ENCODE peak calls at places on chromosomes 5 and 9, in eight cellular contexts. K is RPMI7951, U is ACHN, F is hypothalamus, I is tibial nerve, V is GM23338, C is GDM1, D is left colon. Z is an unnamed sample.

GRCh38 chr5:923473-923873 is 30.8 kb downstream of the TRIP13 start:
- DNase-seq in K (peak; percentile 73), U (peak; percentile 66), F (peak; percentile 40), I (peak; percentile 55), V (peak; percentile 93), C (peak; percentile 10), D (peak; percentile 71), Z (peak; percentile 72)

GRCh38 chr5:17365756-17366155 is 132.3 kb upstream of the TAF11L2 start:
- DNase-seq in K (peak; percentile 39), U (no peak), F (no peak), I (no peak), V (no peak), C (no peak), D (no peak), Z (no peak)

GRCh38 chr9:118734696-118735095 is 634.5 kb downstream of the BRINP1 start:
- DNase-seq in K (no peak), U (no peak), F (no peak), I (no peak), V (no peak), C (no peak), D (no peak), Z (no peak)

GRCh38 chr5:151107738-151108520 is 27.1 kb upstream of the TNIP1 start:
- DNase-seq in K (no peak), U (no peak), F (no peak), I (no peak), V (no peak), C (no peak), D (peak; percentile 83), Z (peak; percentile 86)

GRCh38 chr5:155136451-155136850 is 122.9 kb downstream of the KIF4B start:
- DNase-seq in K (no peak), U (no peak), F (no peak), I (no peak), V (no peak), C (no peak), D (no peak), Z (no peak)

GRCh38 chr9:104069288-104069687 is 24.8 kb upstream of the SMC2 start:
- DNase-seq in K (no peak), U (no peak), F (no peak), I (no peak), V (no peak), C (no peak), D (no peak), Z (no peak)

GRCh38 chr5:86768699-86769202 is 151.0 kb downstream of the COX7C start:
- DNase-seq in K (no peak), U (no peak), F (no peak), I (no peak), V (peak; percentile 27), C (no peak), D (no peak), Z (no peak)

GRCh38 chr9:87193925-87194380 is 246.6 kb upstream of the GAS1 start:
- DNase-seq in K (peak; percentile 73), U (no peak), F (no peak), I (no peak), V (peak; percentile 33), C (no peak), D (no peak), Z (peak; percentile 13)

GRCh38 chr5:111498346-111498745 is 14.0 kb downstream of the STARD4 start:
- DNase-seq in K (no peak), U (no peak), F (no peak), I (no peak), V (no peak), C (no peak), D (no peak), Z (no peak)

Z was measured in mucosa of gallbladder.